ENCODE peak calls at places on chromosomes 4 and X, in five cellular contexts. U is tibial artery; P is kidney epithelial cell; Y is activated CD8-positive, alpha-beta memory T cell treated with anti-CD3 and anti-CD28 coated beads, Interleukin-2, amount 50 U/mL, for 48 hours; B is Kasumi-1. L is an unnamed sample.

GRCh38 chr4:20761382-20761781 is 61.1 kb downstream of the PACRGL start:
- DNase-seq in U (no peak), P (no peak), Y (no peak), B (no peak), L (no peak)

GRCh38 chr4:151099976-151100417 is 569 bp downstream of the RPS3A start:
- DNase-seq in U (no peak), Y (no peak), P (no peak), B (no peak), L (peak; percentile 31)

GRCh38 chr4:54941994-54942552 is 183.3 kb downstream of the KDR start:
- DNase-seq in Y (no peak), B (peak; percentile 98), U (no peak), P (no peak), L (no peak)

GRCh38 chrX:34631826-34632225 is 25.3 kb downstream of the TMEM47 start:
- DNase-seq in U (no peak), P (no peak), B (no peak), Y (no peak), L (no peak)

GRCh38 chr4:161320377-161320776 is 843.4 kb downstream of the FSTL5 start:
- DNase-seq in B (peak; percentile 49), Y (no peak), U (no peak), P (no peak), L (no peak)

GRCh38 chr4:48472794-48473193 is 10.3 kb upstream of the SLC10A4 start:
- DNase-seq in P (no peak), U (no peak), Y (no peak), B (no peak), L (no peak)

GRCh38 chr4:25223770-25224375 is 10.0 kb upstream of the PI4K2B start:
- DNase-seq in Y (no peak), U (no peak), P (no peak), B (peak; percentile 32), L (no peak)

GRCh38 chr4:156293657-156294297 is 340.1 kb upstream of the CTSO start:
- DNase-seq in U (no peak), Y (no peak), P (peak; percentile 37), B (no peak), L (peak; percentile 60)

GRCh38 chr4:7719354-7720174 is 220.1 kb downstream of the AFAP1 start:
- DNase-seq in B (peak; percentile 33), U (no peak), P (no peak), Y (peak; percentile 89), L (no peak)

GRCh38 chr4:176274441-176274840 is 5.4 kb upstream of the ASB5 start:
- DNase-seq in U (no peak), Y (no peak), B (no peak), P (no peak), L (no peak)

GRCh38 chr4:85780664-85781063 is 305.7 kb downstream of the ARHGAP24 start:
- DNase-seq in U (no peak), P (no peak), B (no peak), Y (no peak), L (no peak)

GRCh38 chr4:48388504-48389154 is 47.3 kb downstream of the SLAIN2 start:
- DNase-seq in B (no peak), Y (no peak), P (no peak), U (no peak), L (no peak)

GRCh38 chrX:74535633-74536141 is 78.7 kb downstream of the RLIM start:
- DNase-seq in P (no peak), U (peak; percentile 82), B (peak; percentile 45), Y (peak; percentile 63), L (no peak)

GRCh38 chrX:12421918-12422317 is 283.6 kb downstream of the FRMPD4 start:
- DNase-seq in B (no peak), Y (no peak), P (no peak), U (no peak), L (no peak)

GRCh38 chr4:58136611-58137010 is 1026.4 kb upstream of the IGFBP7 start:
- DNase-seq in P (no peak), Y (no peak), B (no peak), U (no peak), L (no peak)

GRCh38 chr4:6391852-6392188 is 80.6 kb downstream of the PPP2R2C start:
- DNase-seq in P (no peak), U (no peak), B (no peak), Y (no peak), L (no peak)

GRCh38 chrX:32538554-32538953 is 672.8 kb downstream of the DMD start:
- DNase-seq in B (no peak), P (no peak), U (no peak), Y (no peak), L (no peak)

GRCh38 chrX:54891573-54891972 is 29.1 kb upstream of the TRO start:
- DNase-seq in P (no peak), B (peak; percentile 52), Y (no peak), U (no peak), L (no peak)

GRCh38 chr4:142264961-142265360 is 581.1 kb downstream of the INPP4B start:
- DNase-seq in P (no peak), Y (no peak), U (no peak), B (no peak), L (peak; percentile 52)

GRCh38 chr4:174503079-174503724 is 19.1 kb downstream of the HPGD start:
- DNase-seq in B (no peak), P (no peak), Y (no peak), U (no peak), L (no peak)

GRCh38 chr4:2712261-2712842 is 43.8 kb downstream of the TNIP2 start:
- DNase-seq in P (no peak), U (peak; percentile 19), B (peak; percentile 46), Y (no peak), L (no peak)

GRCh38 chrX:45592067-45592466 is 391.4 kb upstream of the DIPK2B start:
- DNase-seq in Y (no peak), P (no peak), B (no peak), U (no peak), L (no peak)

GRCh38 chr4:69658133-69658532 is 5.1 kb upstream of the UGT2A1 start:
- DNase-seq in B (no peak), U (no peak), P (no peak), Y (no peak), L (no peak)

GRCh38 chr4:119493419-119493818 is 135.2 kb downstream of the PDE5A start:
- DNase-seq in P (no peak), U (no peak), Y (no peak), B (peak; percentile 44), L (no peak)

GRCh38 chrX:13489451-13489850 is 80.0 kb upstream of the EGFL6 start:
- DNase-seq in U (peak; percentile 85), Y (no peak), B (no peak), P (no peak), L (peak; percentile 58)

GRCh38 chrX:21946925-21947641 is 6.6 kb downstream of the SMS start:
- DNase-seq in P (no peak), U (no peak), B (no peak), Y (no peak), L (peak; percentile 53)

GRCh38 chr4:156584100-156584499 is 387.5 kb downstream of the PDGFC start:
- DNase-seq in U (no peak), P (peak; percentile 28), B (no peak), Y (no peak), L (peak; percentile 78)

GRCh38 chr4:878796-879729 is 53.1 kb downstream of the GAK start:
- DNase-seq in U (no peak), Y (peak; percentile 66), P (no peak), B (no peak), L (no peak)

GRCh38 chr4:111802191-111802590 is 343.1 kb upstream of the FAM241A start:
- DNase-seq in Y (no peak), U (no peak), P (no peak), B (no peak), L (no peak)

GRCh38 chr4:33133723-33134122 is 2413.6 kb downstream of the PCDH7 start:
- DNase-seq in P (no peak), Y (no peak), B (no peak), U (no peak), L (no peak)

GRCh38 chr4:67052981-67053380 is 492.3 kb downstream of the CENPC start:
- DNase-seq in U (no peak), Y (no peak), B (no peak), P (no peak), L (no peak)

GRCh38 chr4:173367946-173368345 is 2.8 kb upstream of the SAP30 start:
- DNase-seq in B (no peak), P (no peak), U (no peak), Y (no peak), L (no peak)

GRCh38 chrX:21930986-21931385 is 9.5 kb upstream of the SMS start:
- DNase-seq in U (no peak), Y (no peak), P (no peak), B (no peak), L (no peak)

L was measured in retinal pigment epithelial cell.